ENCODE peak calls at places on chromosomes 12 and 14, in nine cellular contexts. U is effector memory CD4-positive, alpha-beta T cell; N is body of pancreas; O is fibroblast of pulmonary artery; M is heart left ventricle; C is cardiac fibroblast; J is kidney epithelial cell; B is right cardiac atrium; L is AG09309. A is an unnamed sample.

GRCh38 chr12:99985129-99985570 is 414 bp upstream of the ANKS1B start:
- DNase-seq in B (no peak), O (no peak), C (no peak), U (no peak), L (no peak), M (no peak), J (no peak), N (no peak), A (no peak)

GRCh38 chr12:30138483-30138882 is 354.7 kb upstream of the TMTC1 start:
- DNase-seq in O (peak; percentile 36), C (peak; percentile 48), M (no peak), J (no peak), U (no peak), B (peak; percentile 41), L (no peak), N (no peak), A (peak; percentile 1)

GRCh38 chr12:94329366-94329765 is 130.3 kb downstream of the CEP83 start:
- DNase-seq in M (no peak), J (no peak), B (no peak), N (no peak), C (no peak), O (no peak), L (no peak), U (no peak), A (no peak)

GRCh38 chr12:32586390-32586789 is 92.7 kb upstream of the DNM1L start:
- DNase-seq in B (no peak), N (no peak), C (peak; percentile 26), J (no peak), O (peak; percentile 39), U (no peak), L (no peak), M (no peak), A (peak; percentile 49)

GRCh38 chr12:2076196-2076570 is 23.4 kb downstream of the CACNA1C start:
- DNase-seq in C (peak; percentile 67), J (no peak), B (no peak), O (peak; percentile 41), M (peak; percentile 57), L (no peak), N (no peak), U (no peak), A (peak; percentile 44)

GRCh38 chr12:104288635-104289258 is 14.8 kb upstream of the EID3 start:
- DNase-seq in C (peak; percentile 84), M (peak; percentile 85), B (peak; percentile 91), L (peak; percentile 39), U (peak; percentile 71), N (peak; percentile 82), O (peak; percentile 85), J (no peak), A (peak; percentile 72)

GRCh38 chr14:55928316-55928715 is 189.9 kb upstream of the PELI2 start:
- DNase-seq in N (no peak), U (no peak), M (no peak), B (no peak), O (no peak), L (no peak), J (no peak), C (no peak), A (no peak)

GRCh38 chr12:32120419-32120818 is 13.8 kb downstream of the BICD1 start:
- DNase-seq in M (no peak), C (no peak), J (no peak), B (no peak), N (no peak), L (no peak), O (no peak), U (no peak), A (no peak)

GRCh38 chr14:71050227-71050823 is 143.1 kb downstream of the PCNX1 start:
- DNase-seq in M (no peak), L (no peak), B (no peak), N (no peak), U (no peak), O (peak; percentile 33), J (no peak), C (peak; percentile 32), A (peak; percentile 38)

GRCh38 chr12:25997401-25997973 is 39.0 kb downstream of the RASSF8 start:
- DNase-seq in O (peak; percentile 97), C (peak; percentile 96), U (no peak), M (no peak), L (peak; percentile 91), N (no peak), B (no peak), J (peak; percentile 80), A (peak; percentile 86)
- H3K4me3 ChIP-seq in O (no peak overlapping the region), C (no peak overlapping the region), U (no peak overlapping the region), M (no peak overlapping the region), L (no peak overlapping the region), N (no peak overlapping the region), B (no peak overlapping the region), J (no peak overlapping the region), A (peak overlapping the region; percentile 56)

GRCh38 chr12:57237952-57238853 is 8.7 kb downstream of the SHMT2 start:
- DNase-seq in B (peak; percentile 74), M (peak; percentile 59), L (no peak), N (no peak), U (no peak), C (no peak), O (no peak), J (no peak), A (no peak)
- H3K4me3 ChIP-seq in B (peak overlapping the region; percentile 52), M (peak overlapping the region; percentile 55), L (peak overlapping the region; percentile 94), N (peak overlapping the region; percentile 37), U (peak overlapping the region; percentile 83), C (no peak overlapping the region), O (peak overlapping the region; percentile 18), J (peak overlapping the region; percentile 26), A (peak overlapping the region; percentile 81)

DNA sequence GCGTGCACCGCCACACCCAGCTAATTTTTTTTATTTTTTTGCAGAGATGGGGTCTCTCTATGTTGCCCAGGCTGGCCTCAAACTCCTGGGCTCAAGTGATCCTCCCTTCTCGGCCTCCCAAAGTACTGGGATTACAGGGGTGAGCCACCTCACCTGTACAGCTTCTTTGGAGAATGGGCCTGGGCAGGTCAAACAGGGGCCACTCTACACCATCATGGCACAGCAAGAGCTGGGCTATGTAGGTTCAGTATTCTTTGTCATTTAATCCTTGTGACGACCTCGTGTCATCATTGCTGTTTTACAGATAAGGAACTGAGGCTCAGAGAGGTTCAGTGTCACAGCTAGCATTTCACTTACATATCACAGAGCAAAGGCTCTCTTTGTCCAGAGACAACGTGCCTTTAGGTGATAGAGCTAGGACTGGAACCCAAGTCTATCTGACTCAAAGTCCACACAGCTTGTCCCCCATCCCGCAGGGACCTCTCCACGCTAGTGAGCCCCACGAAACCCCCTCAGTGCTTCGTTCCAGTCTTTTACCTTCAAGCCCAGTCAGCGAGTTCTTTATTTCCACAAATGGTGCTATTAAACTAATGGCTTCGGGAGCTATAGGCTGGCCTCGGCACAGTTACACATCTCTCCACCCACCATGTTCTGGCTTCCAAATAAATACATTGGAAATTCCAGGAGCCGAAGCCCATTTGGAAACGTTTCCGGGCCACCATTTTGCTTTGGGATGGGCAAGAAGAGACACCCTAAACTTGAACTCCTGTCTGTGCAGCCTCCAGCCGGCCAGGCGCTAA is 701 bp upstream of the MAP1LC3B2 start:
- DNase-seq in L (no peak), N (no peak), O (no peak), J (no peak), M (no peak), B (no peak), C (no peak), U (no peak), A (no peak)
- H3K4me3 ChIP-seq in L (no peak overlapping the region), N (no peak overlapping the region), O (no peak overlapping the region), J (no peak overlapping the region), M (no peak overlapping the region), B (no peak overlapping the region), C (no peak overlapping the region), U (peak overlapping the region; percentile 33), A (no peak overlapping the region)

GRCh38 chr14:89138846-89139245 is 278.2 kb downstream of the FOXN3 start:
- DNase-seq in O (no peak), L (no peak), J (no peak), C (no peak), N (no peak), M (no peak), U (no peak), B (no peak), A (no peak)
- H3K4me3 ChIP-seq in O (no peak overlapping the region), L (no peak overlapping the region), J (no peak overlapping the region), C (no peak overlapping the region), N (no peak overlapping the region), M (no peak overlapping the region), U (no peak overlapping the region), B (no peak overlapping the region), A (no peak overlapping the region)

GRCh38 chr12:106304001-106304421 is 1.5 kb downstream of the TCP11L2 start:
- DNase-seq in B (no peak), J (no peak), M (no peak), C (no peak), U (no peak), N (no peak), O (no peak), L (no peak), A (no peak)
- H3K4me3 ChIP-seq in B (peak overlapping the region; percentile 71), J (no peak overlapping the region), M (peak overlapping the region; percentile 80), C (no peak overlapping the region), U (peak overlapping the region; percentile 78), N (no peak overlapping the region), O (peak overlapping the region; percentile 97), L (peak overlapping the region; percentile 93), A (peak overlapping the region; percentile 97)

DNA sequence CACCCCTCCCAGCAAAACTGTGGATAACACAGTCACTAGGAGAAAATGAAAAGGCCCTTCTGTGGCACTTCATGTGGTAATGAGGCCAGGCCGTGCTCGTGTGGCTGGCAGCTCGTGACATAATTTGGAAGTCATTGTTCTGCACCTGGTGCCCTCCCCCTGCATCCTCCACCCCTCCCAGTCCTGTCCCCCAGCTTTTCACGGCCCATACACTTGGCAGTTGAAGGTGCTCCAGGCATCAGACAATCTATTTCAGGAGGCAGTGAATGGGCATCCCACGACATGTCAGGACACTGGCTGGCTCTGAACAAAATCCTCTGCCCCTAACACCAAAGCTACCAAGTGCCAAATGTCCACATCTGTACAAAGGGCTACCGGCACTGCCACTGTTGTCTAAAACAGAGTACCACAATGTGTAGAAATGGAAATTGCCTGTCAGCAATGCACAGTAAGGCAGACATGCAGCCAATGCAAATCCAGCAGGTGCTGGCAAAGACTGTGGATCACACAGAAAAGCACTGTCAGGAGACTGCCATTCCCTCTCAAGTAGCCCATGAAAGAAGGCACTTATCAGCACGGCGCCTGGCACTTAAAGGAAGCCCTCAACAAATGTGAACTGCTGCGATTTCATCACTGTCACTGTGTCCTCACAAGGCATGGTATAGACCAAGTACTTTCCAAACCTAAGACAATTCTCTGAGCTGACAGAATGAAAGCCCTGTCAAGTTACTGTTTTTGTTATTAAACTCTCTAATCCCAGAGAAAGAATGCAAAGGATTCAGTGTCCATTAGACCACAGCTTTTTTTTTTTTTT is 39.1 kb downstream of the CORO1C start:
- DNase-seq in L (no peak), C (no peak), M (peak; percentile 54), N (no peak), J (no peak), B (peak; percentile 60), U (no peak), O (peak; percentile 31), A (peak; percentile 48)
- H3K4me3 ChIP-seq in L (no peak overlapping the region), C (no peak overlapping the region), M (peak overlapping the region; percentile 25), N (no peak overlapping the region), J (no peak overlapping the region), B (no peak overlapping the region), U (no peak overlapping the region), O (no peak overlapping the region), A (no peak overlapping the region)

A was measured in adipocyte.